ENCODE peak calls at places on chromosome 1, in four cellular contexts. W, D, A and C are unnamed samples.

GRCh38 chr1:109931189-109931672 is 20.6 kb downstream of the CSF1 start:
- DNase-seq in D (no peak), W (no peak), A (peak; percentile 91), C (peak; percentile 80)

GRCh38 chr1:173527151-173527826 is 50.2 kb downstream of the PRDX6 start:
- DNase-seq in A (no peak), W (no peak), D (no peak), C (no peak)

GRCh38 chr1:70719164-70719563 is 308.1 kb downstream of the CTH start:
- DNase-seq in D (no peak), W (no peak), A (no peak), C (no peak)

GRCh38 chr1:178690496-178690895 is 34.5 kb upstream of the RALGPS2 start:
- DNase-seq in D (no peak), A (no peak), W (no peak), C (no peak)

GRCh38 chr1:42966688-42967609 is 8.3 kb upstream of the SLC2A1 start:
- DNase-seq in W (peak; percentile 98), A (no peak), D (no peak), C (peak; percentile 78)

GRCh38 chr1:220767312-220768126 is 19.2 kb upstream of the MTARC1 start:
- DNase-seq in A (peak; percentile 50), W (no peak), D (no peak), C (no peak)

GRCh38 chr1:93516164-93516563 is 68.2 kb downstream of the FNBP1L start:
- DNase-seq in W (no peak), A (no peak), D (no peak), C (no peak)

GRCh38 chr1:15282810-15283474 is 35.9 kb downstream of the FHAD1 start:
- DNase-seq in W (peak; percentile 95), A (peak; percentile 44), D (no peak), C (no peak)